ENCODE peak calls at places on chromosomes 6 and 20, in four cellular contexts. O, W, L and V are unnamed samples. For H3K4me1, the result is how much of the 10 kb centered on the place peaks cover.

GRCh38 chr20:4156411-4156810 is 141.1 kb upstream of the RNF24 start:
- DNase-seq in L (no peak), O (no peak), W (no peak), V (no peak)

GRCh38 chr6:439681-440167 is 48.2 kb downstream of the IRF4 start:
- DNase-seq in L (no peak), O (no peak), W (no peak), V (no peak)

GRCh38 chr6:150269857-150270223 is 99.0 kb upstream of the IYD start:
- DNase-seq in O (no peak), L (peak), W (no peak), V (no peak)

GRCh38 chr6:27532820-27533538 is 60.1 kb upstream of the ZNF184 start:
- DNase-seq in O (no peak), L (peak), W (no peak), V (no peak)

GRCh38 chr20:39282619-39283092 is 320.5 kb downstream of the DHX35 start:
- DNase-seq in L (no peak), W (no peak), O (peak), V (no peak)

GRCh38 chr6:129370268-129370916 is 339.6 kb downstream of the ARHGAP18 start:
- DNase-seq in O (no peak), L (peak), W (peak), V (no peak)

GRCh38 chr20:56580226-56580625 is 47.2 kb downstream of the FAM209B start:
- DNase-seq in L (no peak), O (no peak), W (no peak), V (no peak)

GRCh38 chr6:110541701-110542309 is 65.4 kb upstream of the SLC22A16 start:
- DNase-seq in L (peak), W (no peak), O (no peak), V (no peak)

GRCh38 chr20:10113746-10114145 is 79.0 kb downstream of the ANKEF1 start:
- DNase-seq in L (peak), O (no peak), W (no peak), V (no peak)

GRCh38 chr6:30542404-30542725 is 13.9 kb downstream of the GNL1 start:
- DNase-seq in L (no peak), W (no peak), O (no peak), V (no peak)

GRCh38 chr20:49646126-49646525 is 67.6 kb downstream of the B4GALT5 start:
- DNase-seq in L (peak), O (no peak), W (no peak), V (no peak)

GRCh38 chr6:42322676-42323075 is 105.0 kb upstream of the MRPS10 start:
- DNase-seq in W (no peak), O (no peak), L (no peak), V (no peak)

GRCh38 chr20:52497731-52498130 is 306.2 kb upstream of the ZFP64 start:
- DNase-seq in O (no peak), L (peak), W (no peak), V (no peak)

GRCh38 chr6:1589208-1589607 is 20.5 kb upstream of the FOXC1 start:
- DNase-seq in O (no peak), L (no peak), W (no peak), V (no peak)

GRCh38 chr6:142462260-142462659 is 160.5 kb downstream of the ADGRG6 start:
- DNase-seq in O (no peak), W (no peak), L (no peak), V (no peak)

GRCh38 chr6:28742668-28743270 is 181.0 kb downstream of the TRIM27 start:
- DNase-seq in O (no peak), L (peak), W (no peak), V (no peak)

GRCh38 chr6:14985366-14985765 is 260.5 kb upstream of the JARID2 start:
- DNase-seq in W (no peak), O (no peak), L (no peak), V (no peak)

GRCh38 chr20:39112196-39112743 is 150.1 kb downstream of the DHX35 start:
- DNase-seq in L (peak), W (peak), O (no peak), V (no peak)

GRCh38 chr20:9520096-9520495 is 5.7 kb downstream of the LAMP5 start:
- DNase-seq in W (no peak), L (no peak), O (no peak), V (no peak)

GRCh38 chr20:18176318-18176785 is 38.7 kb downstream of the KAT14 start:
- DNase-seq in L (no peak), W (no peak), O (no peak), V (no peak)

GRCh38 chr6:97594834-97595233 is 311.8 kb upstream of the MMS22L start:
- DNase-seq in W (no peak), L (peak), O (no peak), V (no peak)

GRCh38 chr6:16286151-16286522 is 47.8 kb downstream of the GMPR start:
- DNase-seq in L (peak), W (peak), O (no peak), V (no peak)

GRCh38 chr6:63844287-63844686 is 208.7 kb downstream of the PHF3 start:
- DNase-seq in O (no peak), L (peak), W (no peak), V (no peak)

GRCh38 chr6:88492824-88493223 is 326.7 kb upstream of the CNR1 start:
- DNase-seq in L (peak), O (no peak), W (no peak), V (no peak)

GRCh38 chr6:128483472-128484135 is 36.8 kb downstream of the PTPRK start:
- DNase-seq in L (no peak), O (no peak), W (no peak), V (no peak)

GRCh38 chr20:46751856-46752255 is 42.4 kb downstream of the SLC2A10 start:
- DNase-seq in O (no peak), L (no peak), W (no peak), V (no peak)

GRCh38 chr6:47278545-47278944 is 31.2 kb downstream of the TNFRSF21 start:
- DNase-seq in O (no peak), L (no peak), W (no peak), V (no peak)

GRCh38 chr6:42402184-42402583 is 49.5 kb downstream of the TRERF1 start:
- DNase-seq in O (no peak), W (no peak), L (peak), V (no peak)

GRCh38 chr20:42308980-42309524 is 690.9 kb upstream of the CHD6 start:
- DNase-seq in W (no peak), L (no peak), O (no peak), V (no peak)

GRCh38 chr6:32886674-32887383 is 32.8 kb downstream of the PSMB9 start:
- DNase-seq in L (peak), O (no peak), W (no peak), V (peak)

GRCh38 chr6:47484616-47485015 is 7.0 kb downstream of the CD2AP start:
- DNase-seq in W (no peak), L (peak), O (no peak), V (no peak)

GRCh38 chr6:45326698-45327417 is 1.3 kb upstream of the RUNX2 start:
- DNase-seq in W (no peak), O (no peak), L (no peak), V (no peak)

GRCh38 chr6:45328523-45328922 is 393 bp downstream of the RUNX2 start:
- DNase-seq in O (no peak), L (no peak), W (no peak), V (no peak)

GRCh38 chr6:45323656-45324224 is 4.4 kb upstream of the RUNX2 start:
- DNase-seq in O (no peak), W (no peak), L (no peak), V (no peak)

GRCh38 chr6:45327956-45328522 is at the start of gene RUNX2:
- DNase-seq in L (peak), O (no peak), W (no peak), V (no peak)
- H3K4me3 ChIP-seq in L (peak), O (no peak), W (no peak), V (no peak)

DNA sequence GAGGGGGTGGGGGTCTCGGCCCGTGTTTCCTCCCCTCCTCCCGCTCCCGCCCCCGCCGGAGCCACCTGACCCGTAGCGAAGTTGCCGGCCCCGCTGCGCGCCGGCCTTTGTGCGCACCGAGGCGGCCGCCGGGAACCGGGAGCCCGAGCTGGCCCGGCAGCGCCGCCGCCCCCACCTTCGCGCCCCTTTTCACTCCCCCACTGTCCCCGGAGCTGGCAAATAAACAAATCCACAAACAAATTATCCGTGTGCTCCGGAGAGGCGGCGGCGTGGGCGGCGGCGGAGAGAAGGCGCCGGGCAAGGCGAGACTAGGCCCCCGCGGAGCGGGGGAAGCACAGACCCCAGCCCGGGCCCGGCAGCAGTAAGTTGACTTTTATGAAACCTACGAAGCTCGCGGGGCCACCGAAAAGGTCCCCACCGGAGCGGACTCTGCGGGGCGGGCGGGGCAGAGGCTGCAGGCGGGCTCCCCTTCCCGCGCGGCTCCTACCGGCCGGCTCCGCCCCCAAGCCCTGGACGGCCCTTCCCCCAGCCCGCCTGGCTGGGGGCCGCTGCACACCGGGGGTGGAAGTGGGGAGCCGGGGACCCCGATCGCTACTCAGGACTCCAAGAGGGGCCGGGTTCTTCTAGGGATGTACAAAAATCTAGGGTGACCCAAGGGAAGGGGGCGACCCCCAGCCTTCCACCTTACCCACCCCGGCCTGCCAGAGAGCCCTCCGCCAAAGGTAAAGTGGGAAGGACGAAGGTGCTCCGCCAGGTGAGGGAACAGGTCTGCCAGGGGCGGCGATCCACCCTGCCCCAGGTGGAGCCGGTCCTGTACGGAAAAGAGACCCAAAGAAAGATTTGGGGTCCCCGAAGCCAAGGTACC is 40.7 kb downstream of the YTHDF1 start:
- DNase-seq in L (no peak), O (peak), W (no peak), V (no peak)
- H3K4me1 ChIP-seq in L (under half), O (under half), W (under half), V (under half)

DNA sequence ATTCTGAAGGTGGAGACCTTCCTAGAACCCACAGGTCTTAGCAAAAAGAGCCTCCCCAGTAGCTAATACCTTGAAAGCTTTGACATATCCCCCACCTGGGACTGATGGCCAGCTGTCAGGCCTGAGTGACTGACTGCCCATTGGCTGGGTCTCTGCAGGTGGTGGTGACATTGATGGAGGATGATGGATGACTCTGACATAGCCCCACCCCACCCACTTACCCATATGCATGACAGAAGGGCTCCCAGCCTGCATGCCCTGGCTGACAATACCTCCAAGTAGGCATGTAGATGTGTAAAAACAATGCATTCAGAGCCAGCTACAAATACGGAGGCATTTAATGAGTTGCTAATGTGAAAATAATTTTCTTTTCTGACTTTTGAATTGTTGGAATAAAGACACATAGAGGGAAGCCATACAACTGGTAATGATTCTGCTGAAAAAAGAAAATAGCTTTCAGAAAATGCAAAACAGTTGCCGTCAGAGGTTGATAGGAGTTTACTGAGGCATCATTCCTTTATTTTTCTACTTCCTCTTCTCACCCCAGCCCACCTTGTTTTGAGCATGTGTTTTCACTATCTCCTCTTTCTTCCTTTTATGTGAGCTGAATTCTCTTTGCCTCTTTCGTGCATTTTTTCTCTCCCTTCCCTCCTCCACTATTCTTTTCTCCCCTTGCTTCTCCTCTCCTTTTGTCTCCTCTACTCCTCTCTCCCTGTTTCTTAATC is 70.6 kb downstream of the OLIG3 start:
- DNase-seq in W (no peak), O (no peak), L (no peak), V (no peak)
- H3K4me3 ChIP-seq in W (no peak), O (no peak), L (no peak), V (no peak)

GRCh38 chr20:33830371-33830770 is 19.2 kb downstream of the CHMP4B start:
- DNase-seq in W (no peak), O (no peak), L (no peak), V (no peak)

GRCh38 chr20:33828912-33829560 is 17.9 kb downstream of the CHMP4B start:
- DNase-seq in L (no peak), O (no peak), W (no peak), V (no peak)

GRCh38 chr20:33827629-33828325 is 16.6 kb downstream of the CHMP4B start:
- DNase-seq in L (no peak), W (no peak), O (no peak), V (no peak)

GRCh38 chr20:33828326-33828834 is 17.2 kb downstream of the CHMP4B start:
- DNase-seq in O (no peak), L (no peak), W (no peak), V (no peak)

DNA sequence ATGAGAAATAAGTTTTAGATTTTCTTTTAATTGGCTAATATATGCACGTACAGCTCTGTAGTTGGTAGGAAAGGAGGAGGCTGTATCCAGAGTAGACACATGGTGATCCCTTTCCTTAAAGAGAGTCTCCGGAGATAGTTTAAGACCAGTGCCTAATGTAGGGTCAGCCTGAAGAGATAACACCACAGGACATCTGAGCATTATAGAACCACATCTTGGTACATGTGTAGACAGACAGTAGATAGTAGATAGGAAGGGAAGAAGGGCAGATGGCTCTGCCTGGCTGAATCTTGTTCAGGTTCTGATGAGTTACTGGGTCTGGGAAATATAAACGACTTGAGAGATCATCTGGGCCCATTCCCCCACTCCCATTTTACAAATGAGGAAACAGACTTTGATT is 18.5 kb downstream of the CHMP4B start:
- DNase-seq in O (no peak), W (no peak), L (no peak), V (no peak)
- H3K4me1 ChIP-seq in O (half or more), W (under half), L (under half), V (half or more)

GRCh38 chr20:31565699-31566331 is 39.3 kb upstream of the ID1 start:
- DNase-seq in O (no peak), L (no peak), W (no peak), V (no peak)

GRCh38 chr20:31568041-31568731 is 36.9 kb upstream of the ID1 start:
- DNase-seq in O (peak), W (no peak), L (peak), V (no peak)

GRCh38 chr20:31567380-31567720 is 37.7 kb upstream of the ID1 start:
- DNase-seq in W (no peak), O (no peak), L (no peak), V (no peak)

GRCh38 chr20:31566658-31567379 is 38.3 kb upstream of the ID1 start:
- DNase-seq in L (peak), O (peak), W (no peak), V (no peak)

GRCh38 chr20:31566332-31566657 is 38.8 kb upstream of the ID1 start:
- DNase-seq in W (no peak), L (no peak), O (no peak), V (no peak)
- H3K4me3 ChIP-seq in W (no peak), L (no peak), O (no peak), V (no peak)

DNA sequence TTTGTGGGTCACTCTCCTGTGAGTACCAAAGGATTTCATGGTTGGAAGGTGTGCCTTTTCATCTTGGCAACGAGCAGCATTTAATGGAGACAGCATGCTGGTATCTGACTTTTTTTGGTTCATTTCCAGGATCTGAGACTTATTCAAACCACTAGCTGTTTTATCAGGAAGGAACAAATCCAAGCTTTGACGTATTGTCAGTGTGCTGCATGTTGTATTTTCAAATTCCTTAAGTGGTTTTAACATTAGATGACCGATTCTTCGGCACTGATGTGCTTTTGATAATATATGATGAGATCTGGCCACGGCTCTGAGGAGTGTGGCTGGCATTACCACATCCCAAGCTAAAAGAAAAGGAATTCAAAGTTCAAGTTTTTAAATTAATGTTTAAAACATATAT is 6.4 kb downstream of the RMND1 start:
- DNase-seq in O (no peak), L (peak), W (no peak), V (no peak)
- H3K4me1 ChIP-seq in O (under half), L (under half), W (under half), V (under half)

DNA sequence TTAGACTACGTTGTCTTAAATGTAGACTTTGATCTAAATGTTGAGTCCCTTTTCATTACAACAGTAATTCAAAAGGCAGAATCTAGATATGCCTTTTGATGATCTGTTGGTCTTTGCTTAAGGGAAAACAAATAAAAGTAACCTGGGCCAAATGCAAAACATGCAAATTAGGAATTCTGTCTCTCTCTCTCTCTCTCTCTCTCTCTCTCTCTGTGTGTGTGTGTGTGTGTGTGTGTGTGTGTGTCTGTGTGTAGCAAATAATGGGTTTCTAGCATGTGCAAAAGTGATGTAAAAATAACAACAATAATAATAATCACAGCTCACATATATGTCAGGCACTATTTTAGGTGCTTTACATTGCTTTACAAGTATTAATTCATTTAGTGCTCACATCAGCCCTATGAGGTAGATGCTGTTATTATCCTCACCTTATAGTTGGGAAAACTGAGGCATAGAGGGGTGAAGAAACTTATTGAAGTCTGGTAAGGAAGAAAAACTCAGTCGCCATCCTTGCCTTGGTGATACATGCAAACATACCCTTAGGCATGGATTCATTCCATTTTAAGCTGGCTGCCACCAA is 160.3 kb upstream of the ZNF217 start:
- DNase-seq in W (no peak), O (no peak), L (no peak), V (no peak)
- H3K4me3 ChIP-seq in W (no peak), O (no peak), L (no peak), V (no peak)